ENCODE peak calls at places on chromosomes 16 and 17, in five cellular contexts. A is upper lobe of right lung, G is H9, U is uterus, T is fibroblast of lung. F is an unnamed sample. For H3K4me1, the result is how much of the 10 kb centered on the place peaks cover.

GRCh38 chr17:2412561-2413021 is 11.7 kb upstream of the MNT start:
- DNase-seq in G (peak), T (peak), U (no peak), A (peak), F (peak)

GRCh38 chr17:29131814-29132682 is 48.1 kb downstream of the MYO18A start:
- DNase-seq in A (no peak), G (no peak), U (peak), T (peak), F (no peak)

GRCh38 chr17:489758-490329 is 137.2 kb upstream of the RPH3AL start:
- DNase-seq in A (peak), G (peak), U (peak), T (peak), F (peak)

GRCh38 chr16:84795338-84796053 is 24.3 kb upstream of the CRISPLD2 start:
- DNase-seq in U (peak), A (no peak), T (peak), G (no peak), F (peak)

GRCh38 chr17:44909681-44910144 is 5.6 kb downstream of the GFAP start:
- DNase-seq in G (no peak), A (no peak), U (no peak), T (peak), F (no peak)

GRCh38 chr17:64783556-64784352 is 121.6 kb upstream of the SMURF2 start:
- DNase-seq in G (no peak), A (no peak), T (no peak), U (peak), F (no peak)

GRCh38 chr17:58232707-58233156 is 5.7 kb upstream of the LPO start:
- DNase-seq in U (no peak), A (peak), G (peak), T (peak), F (peak)

GRCh38 chr16:86492961-86493639 is 17.2 kb upstream of the FOXF1 start:
- DNase-seq in G (no peak), U (no peak), A (no peak), T (no peak), F (no peak)

GRCh38 chr16:74726736-74727135 is 26.1 kb upstream of the MLKL start:
- DNase-seq in T (no peak), G (peak), A (no peak), U (no peak), F (peak)

GRCh38 chr16:19075511-19075910 is 8.1 kb downstream of the COQ7 start:
- DNase-seq in A (no peak), G (no peak), U (no peak), T (no peak), F (no peak)

GRCh38 chr16:84137769-84138357 is 7.1 kb downstream of the HSDL1 start:
- DNase-seq in T (no peak), U (no peak), A (no peak), G (no peak), F (no peak)

GRCh38 chr17:17890773-17891759 is 54.3 kb upstream of the SREBF1 start:
- DNase-seq in U (no peak), A (peak), G (peak), T (peak), F (peak)

GRCh38 chr16:3879258-3879886 is 1.1 kb downstream of the CREBBP start:
- DNase-seq in A (peak), T (no peak), U (no peak), G (peak), F (peak)

GRCh38 chr16:78816499-78817441 is 717.3 kb downstream of the WWOX start:
- DNase-seq in U (peak), A (no peak), T (peak), G (no peak), F (no peak)

GRCh38 chr17:75266315-75267145 is 4.5 kb downstream of the MIF4GD start:
- DNase-seq in G (no peak), A (no peak), T (no peak), U (no peak), F (no peak)

GRCh38 chr17:39867084-39867890 is 715 bp upstream of the ZPBP2 start:
- DNase-seq in A (no peak), T (no peak), U (no peak), G (no peak), F (peak)

GRCh38 chr17:32486091-32486700 is 597 bp upstream of the CDK5R1 start:
- DNase-seq in G (peak), A (peak), U (peak), T (peak), F (peak)

GRCh38 chr16:15055141-15056053 is 477 bp downstream of the NTAN1 start:
- DNase-seq in G (no peak), A (no peak), T (peak), U (peak), F (peak)

GRCh38 chr17:2030779-2031163 is 818 bp downstream of the DPH1 start:
- DNase-seq in U (peak), A (no peak), T (no peak), G (peak), F (no peak)

GRCh38 chr17:416293-417206 is 63.9 kb upstream of the RPH3AL start:
- DNase-seq in A (no peak), T (no peak), G (no peak), U (no peak), F (no peak)

GRCh38 chr16:87642491-87642890 is 40.2 kb downstream of the JPH3 start:
- DNase-seq in U (no peak), T (no peak), A (no peak), G (no peak), F (no peak)

GRCh38 chr17:35449371-35449931 is 885 bp upstream of the SLFN13 start:
- DNase-seq in A (peak), U (peak), G (peak), T (peak), F (no peak)

GRCh38 chr16:84925092-84925772 is 86.1 kb downstream of the ZDHHC7 start:
- DNase-seq in T (no peak), U (peak), G (peak), A (peak), F (peak)

GRCh38 chr16:66382966-66383299 is 16.4 kb downstream of the CDH5 start:
- DNase-seq in G (no peak), A (no peak), U (no peak), T (peak), F (no peak)

GRCh38 chr17:55320594-55321506 is 56.1 kb downstream of the HLF start:
- DNase-seq in T (peak), G (no peak), U (no peak), A (no peak), F (no peak)

GRCh38 chr17:29612094-29612403 is 10.7 kb downstream of the CORO6 start:
- DNase-seq in A (peak), U (no peak), T (no peak), G (no peak), F (no peak)

DNA sequence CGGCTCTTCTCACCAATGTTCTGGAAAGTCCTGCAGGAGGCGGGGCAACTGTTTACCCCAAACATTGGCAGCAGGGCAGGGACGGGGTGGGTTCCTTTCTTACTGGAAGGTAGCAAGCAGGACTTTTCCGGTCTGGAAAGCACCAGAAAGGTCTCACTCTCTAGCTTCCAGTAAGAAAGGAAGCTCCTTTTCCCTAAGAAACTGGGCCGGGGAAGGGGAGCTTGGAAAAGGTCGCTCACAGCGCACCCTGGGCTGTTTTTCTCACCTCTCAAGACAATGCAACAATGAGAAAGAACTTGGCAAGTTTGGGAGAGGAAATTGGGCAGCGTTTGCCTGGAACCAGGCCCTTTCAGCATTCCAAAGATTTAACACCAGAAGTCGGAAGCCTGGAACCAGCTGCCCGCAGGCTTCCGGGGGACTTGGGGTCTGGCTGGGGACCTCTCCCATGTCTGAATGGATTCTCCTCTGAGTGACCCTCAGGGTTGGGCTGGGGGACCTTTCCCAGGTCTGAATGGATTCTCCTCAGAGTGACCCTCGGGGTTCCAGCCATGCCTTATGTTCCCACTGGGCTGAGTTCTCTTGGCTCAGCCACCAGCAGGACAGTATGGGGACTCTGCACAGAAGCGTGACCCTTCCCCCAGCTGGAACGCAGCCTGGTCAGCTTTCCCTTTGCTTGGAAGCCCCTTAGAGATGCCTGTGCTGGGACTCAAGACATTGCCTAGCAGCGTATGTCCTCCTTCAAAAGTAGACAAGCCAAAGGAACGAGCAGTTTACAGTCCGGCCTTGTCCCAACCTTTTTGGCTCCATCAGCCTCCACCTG is 166.5 kb upstream of the PLCG2 start:
- DNase-seq in T (no peak), U (no peak), A (no peak), G (no peak), F (no peak)
- H3K4me1 ChIP-seq in T (under half), U (under half), A (half or more), G (under half), F (under half)

DNA sequence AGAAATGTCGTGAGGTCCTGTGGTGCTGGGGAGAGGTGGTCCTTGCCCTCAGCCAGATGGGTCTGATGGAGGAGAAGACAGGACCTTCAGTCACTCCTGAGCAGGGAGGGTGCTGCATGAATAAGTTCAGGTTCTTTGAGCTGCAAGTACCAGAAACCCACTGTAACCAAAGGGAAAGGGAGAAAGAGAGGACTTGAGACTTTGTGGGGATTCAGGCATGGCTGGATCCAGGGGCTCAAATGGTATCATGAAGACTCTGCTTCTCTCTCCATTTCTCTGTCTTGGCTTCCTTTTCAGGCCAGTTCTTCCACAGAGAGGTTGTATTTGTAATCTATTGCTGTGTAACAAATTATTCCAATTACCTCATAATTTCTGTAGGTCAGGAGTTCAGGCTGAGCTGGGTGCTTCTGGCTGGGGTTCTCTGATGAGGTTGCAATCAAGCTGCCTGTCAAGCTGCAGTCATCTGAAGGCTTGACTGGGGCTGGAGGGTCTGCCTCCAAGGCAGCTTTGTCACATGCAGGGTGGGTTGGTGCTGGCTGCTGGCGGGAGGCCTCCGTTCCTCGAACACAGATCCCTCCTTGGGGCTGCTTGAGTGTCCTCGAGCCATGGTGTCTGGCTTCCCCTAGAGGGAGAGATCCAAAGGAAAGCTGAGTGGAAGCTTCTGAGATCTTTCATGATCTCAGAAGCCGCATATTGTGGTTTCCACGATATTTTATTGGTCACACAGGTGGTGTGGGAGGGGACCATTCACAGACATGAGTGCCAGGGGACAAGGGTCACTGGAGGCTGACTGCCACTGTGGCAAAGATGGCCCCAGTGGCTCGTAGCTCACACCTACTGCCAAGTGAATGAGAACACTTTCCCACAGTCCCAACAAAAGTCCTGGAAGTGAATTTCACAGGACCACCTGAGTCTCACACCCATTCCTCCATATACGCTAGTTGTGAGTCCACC is 5.9 kb upstream of the ADCY7 start:
- DNase-seq in G (no peak), U (no peak), T (no peak), A (peak), F (no peak)
- H3K4me1 ChIP-seq in G (under half), U (under half), T (under half), A (under half), F (under half)

GRCh38 chr17:61416211-61416539 is 16.5 kb downstream of the TBX2 start:
- DNase-seq in A (no peak), U (no peak), T (no peak), G (peak), F (no peak)
- H3K4me1 ChIP-seq in A (under half), U (under half), T (under half), G (under half), F (under half)

GRCh38 chr17:27536781-27537180 is 80.5 kb downstream of the KSR1 start:
- DNase-seq in A (peak), U (no peak), T (no peak), G (no peak), F (no peak)
- H3K4me1 ChIP-seq in A (half or more), U (under half), T (under half), G (under half), F (under half)

DNA sequence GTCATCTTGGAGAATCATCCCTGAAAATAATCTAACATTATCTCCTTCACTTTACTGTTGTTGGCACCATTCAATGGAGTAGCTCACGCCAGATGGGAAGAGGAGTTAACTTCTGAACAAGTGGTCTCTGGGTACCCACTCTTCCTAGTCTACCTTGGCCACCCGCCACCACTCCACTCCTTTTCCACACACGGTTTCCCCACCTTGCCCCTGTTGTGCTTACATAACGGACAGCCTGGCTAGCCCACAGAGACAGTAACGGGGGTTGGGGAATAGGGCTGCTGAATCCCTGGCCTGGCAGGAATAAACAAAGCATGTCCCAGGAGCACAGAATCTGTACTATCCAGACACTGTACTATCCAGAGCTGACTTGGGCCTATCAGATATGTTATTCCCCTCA is 3.6 kb upstream of the MXRA7 start:
- DNase-seq in A (no peak), T (no peak), G (no peak), U (no peak), F (no peak)
- H3K4me1 ChIP-seq in A (under half), T (under half), G (under half), U (under half), F (under half)

F was measured in testis.